ENCODE peak calls at places on chromosome 5, in seven cellular contexts. One of them, this sample, is unnamed.

GRCh38 chr5:96048763-96049162 is 87.1 kb upstream of the ELL2 start:
- DNase-seq in spleen: no peak
- DNase-seq in nephron progenitor cell: peak
- DNase-seq in cardiac muscle cell: peak
- DNase-seq in B cell: no peak
- DNase-seq in A549: no peak
- DNase-seq in WERI-Rb-1: no peak
- DNase-seq in this sample: no peak

GRCh38 chr5:172690258-172691075 is 49.4 kb downstream of the NEURL1B start:
- DNase-seq in spleen: peak
- DNase-seq in nephron progenitor cell: no peak
- DNase-seq in cardiac muscle cell: peak
- DNase-seq in B cell: no peak
- DNase-seq in A549: no peak
- DNase-seq in WERI-Rb-1: no peak
- DNase-seq in this sample: peak

GRCh38 chr5:497090-497489 is 27.2 kb downstream of the SLC9A3 start:
- DNase-seq in spleen: no peak
- DNase-seq in nephron progenitor cell: peak
- DNase-seq in cardiac muscle cell: no peak
- DNase-seq in B cell: no peak
- DNase-seq in A549: no peak
- DNase-seq in WERI-Rb-1: no peak
- DNase-seq in this sample: no peak

GRCh38 chr5:172732201-172732865 is 38.7 kb downstream of the DUSP1 start:
- DNase-seq in spleen: no peak
- DNase-seq in nephron progenitor cell: no peak
- DNase-seq in cardiac muscle cell: no peak
- DNase-seq in B cell: no peak
- DNase-seq in A549: no peak
- DNase-seq in WERI-Rb-1: no peak
- DNase-seq in this sample: no peak

GRCh38 chr5:55533806-55534435 is 843 bp downstream of the PLPP1 start:
- DNase-seq in spleen: no peak
- DNase-seq in nephron progenitor cell: peak
- DNase-seq in cardiac muscle cell: peak
- DNase-seq in B cell: peak
- DNase-seq in A549: peak
- DNase-seq in WERI-Rb-1: no peak
- DNase-seq in this sample: peak

GRCh38 chr5:64947031-64947430 is 178.3 kb downstream of the CWC27 start:
- DNase-seq in spleen: no peak
- DNase-seq in nephron progenitor cell: no peak
- DNase-seq in cardiac muscle cell: peak
- DNase-seq in B cell: no peak
- DNase-seq in A549: no peak
- DNase-seq in WERI-Rb-1: no peak
- DNase-seq in this sample: no peak

GRCh38 chr5:35131723-35132122 is 84.0 kb upstream of the AGXT2 start:
- DNase-seq in spleen: no peak
- DNase-seq in nephron progenitor cell: no peak
- DNase-seq in cardiac muscle cell: no peak
- DNase-seq in B cell: no peak
- DNase-seq in A549: no peak
- DNase-seq in WERI-Rb-1: no peak
- DNase-seq in this sample: no peak

GRCh38 chr5:108801301-108801700 is 53.6 kb downstream of the FER start:
- DNase-seq in spleen: no peak
- DNase-seq in nephron progenitor cell: no peak
- DNase-seq in cardiac muscle cell: no peak
- DNase-seq in B cell: no peak
- DNase-seq in A549: no peak
- DNase-seq in WERI-Rb-1: no peak
- DNase-seq in this sample: no peak

GRCh38 chr5:150670275-150670960 is 9.4 kb downstream of the MYOZ3 start:
- DNase-seq in spleen: no peak
- DNase-seq in nephron progenitor cell: no peak
- DNase-seq in cardiac muscle cell: no peak
- DNase-seq in B cell: no peak
- DNase-seq in A549: no peak
- DNase-seq in WERI-Rb-1: no peak
- DNase-seq in this sample: no peak

GRCh38 chr5:122485226-122485625 is 173.2 kb downstream of the SNCAIP start:
- DNase-seq in spleen: no peak
- DNase-seq in nephron progenitor cell: no peak
- DNase-seq in cardiac muscle cell: no peak
- DNase-seq in B cell: no peak
- DNase-seq in A549: no peak
- DNase-seq in WERI-Rb-1: no peak
- DNase-seq in this sample: no peak
- TF ChIP-seq CTCF in spleen: no peak
- TF ChIP-seq CTCF in nephron progenitor cell: no peak
- TF ChIP-seq CTCF in cardiac muscle cell: no peak
- TF ChIP-seq CTCF in B cell: no peak
- TF ChIP-seq CTCF in A549: no peak
- TF ChIP-seq CTCF in WERI-Rb-1: no peak
- TF ChIP-seq CTCF in this sample: no peak

GRCh38 chr5:77155179-77155839 is 55.2 kb upstream of the PDE8B start:
- DNase-seq in spleen: no peak
- DNase-seq in nephron progenitor cell: no peak
- DNase-seq in cardiac muscle cell: no peak
- DNase-seq in B cell: no peak
- DNase-seq in A549: no peak
- DNase-seq in WERI-Rb-1: no peak
- DNase-seq in this sample: no peak

GRCh38 chr5:77157732-77158532 is 52.5 kb upstream of the PDE8B start:
- DNase-seq in spleen: no peak
- DNase-seq in nephron progenitor cell: no peak
- DNase-seq in cardiac muscle cell: no peak
- DNase-seq in B cell: no peak
- DNase-seq in A549: no peak
- DNase-seq in WERI-Rb-1: no peak
- DNase-seq in this sample: no peak

GRCh38 chr5:77152441-77152840 is 58.0 kb upstream of the PDE8B start:
- DNase-seq in spleen: no peak
- DNase-seq in nephron progenitor cell: no peak
- DNase-seq in cardiac muscle cell: no peak
- DNase-seq in B cell: no peak
- DNase-seq in A549: no peak
- DNase-seq in WERI-Rb-1: peak
- DNase-seq in this sample: no peak

GRCh38 chr5:77156379-77156778 is 54.1 kb upstream of the PDE8B start:
- DNase-seq in spleen: no peak
- DNase-seq in nephron progenitor cell: no peak
- DNase-seq in cardiac muscle cell: no peak
- DNase-seq in B cell: no peak
- DNase-seq in A549: no peak
- DNase-seq in WERI-Rb-1: no peak
- DNase-seq in this sample: no peak
- TF ChIP-seq CTCF in spleen: no peak
- TF ChIP-seq CTCF in nephron progenitor cell: no peak
- TF ChIP-seq CTCF in cardiac muscle cell: no peak
- TF ChIP-seq CTCF in B cell: no peak
- TF ChIP-seq CTCF in A549: no peak
- TF ChIP-seq CTCF in WERI-Rb-1: no peak
- TF ChIP-seq CTCF in this sample: no peak

GRCh38 chr5:167794121-167794520 is 497.3 kb upstream of the WWC1 start:
- DNase-seq in spleen: no peak
- DNase-seq in nephron progenitor cell: no peak
- DNase-seq in cardiac muscle cell: no peak
- DNase-seq in B cell: no peak
- DNase-seq in A549: no peak
- DNase-seq in WERI-Rb-1: no peak
- DNase-seq in this sample: no peak
- TF ChIP-seq CTCF in spleen: no peak
- TF ChIP-seq CTCF in nephron progenitor cell: no peak
- TF ChIP-seq CTCF in cardiac muscle cell: no peak
- TF ChIP-seq CTCF in B cell: no peak
- TF ChIP-seq CTCF in A549: no peak
- TF ChIP-seq CTCF in WERI-Rb-1: no peak
- TF ChIP-seq CTCF in this sample: no peak

GRCh38 chr5:74624009-74624408 is 16.5 kb downstream of the ENC1 start:
- DNase-seq in spleen: no peak
- DNase-seq in nephron progenitor cell: no peak
- DNase-seq in cardiac muscle cell: no peak
- DNase-seq in B cell: no peak
- DNase-seq in A549: no peak
- DNase-seq in WERI-Rb-1: no peak
- DNase-seq in this sample: no peak

GRCh38 chr5:74624501-74624900 is 16.0 kb downstream of the ENC1 start:
- DNase-seq in spleen: no peak
- DNase-seq in nephron progenitor cell: no peak
- DNase-seq in cardiac muscle cell: no peak
- DNase-seq in B cell: no peak
- DNase-seq in A549: no peak
- DNase-seq in WERI-Rb-1: no peak
- DNase-seq in this sample: no peak

GRCh38 chr5:74624931-74625505 is 15.5 kb downstream of the ENC1 start:
- DNase-seq in spleen: no peak
- DNase-seq in nephron progenitor cell: no peak
- DNase-seq in cardiac muscle cell: no peak
- DNase-seq in B cell: no peak
- DNase-seq in A549: no peak
- DNase-seq in WERI-Rb-1: peak
- DNase-seq in this sample: no peak

GRCh38 chr5:74626386-74627222 is 13.9 kb downstream of the ENC1 start:
- DNase-seq in spleen: no peak
- DNase-seq in nephron progenitor cell: no peak
- DNase-seq in cardiac muscle cell: no peak
- DNase-seq in B cell: no peak
- DNase-seq in A549: no peak
- DNase-seq in WERI-Rb-1: peak
- DNase-seq in this sample: no peak

GRCh38 chr5:74625742-74626241 is 14.7 kb downstream of the ENC1 start:
- DNase-seq in spleen: no peak
- DNase-seq in nephron progenitor cell: no peak
- DNase-seq in cardiac muscle cell: peak
- DNase-seq in B cell: no peak
- DNase-seq in A549: no peak
- DNase-seq in WERI-Rb-1: peak
- DNase-seq in this sample: no peak
- TF ChIP-seq CTCF in spleen: no peak
- TF ChIP-seq CTCF in nephron progenitor cell: no peak
- TF ChIP-seq CTCF in cardiac muscle cell: peak
- TF ChIP-seq CTCF in B cell: no peak
- TF ChIP-seq CTCF in A549: no peak
- TF ChIP-seq CTCF in WERI-Rb-1: peak
- TF ChIP-seq CTCF in this sample: no peak

DNA sequence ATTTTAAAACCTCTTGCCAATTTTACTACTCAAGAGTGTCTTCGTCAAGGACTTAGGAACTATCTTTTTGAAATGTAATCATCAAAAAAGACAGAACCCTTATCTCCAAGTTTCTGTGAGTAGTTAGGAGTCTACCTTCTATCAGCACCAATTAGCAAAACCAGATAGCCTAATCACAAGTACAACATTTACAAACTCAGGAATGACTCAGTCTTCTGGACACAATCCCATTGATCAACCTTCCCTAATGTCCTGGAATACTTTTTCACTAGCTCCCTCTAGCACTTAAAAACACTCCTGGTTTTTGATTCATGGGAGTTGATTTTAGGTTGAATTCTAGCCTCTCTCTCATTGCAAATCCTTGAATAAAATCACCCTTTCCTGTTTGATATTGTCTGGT is 680.7 kb downstream of the PRR16 start:
- DNase-seq in spleen: no peak
- DNase-seq in nephron progenitor cell: no peak
- DNase-seq in cardiac muscle cell: peak
- DNase-seq in B cell: no peak
- DNase-seq in A549: no peak
- DNase-seq in WERI-Rb-1: no peak
- DNase-seq in this sample: no peak
- TF ChIP-seq CTCF in spleen: no peak
- TF ChIP-seq CTCF in nephron progenitor cell: no peak
- TF ChIP-seq CTCF in cardiac muscle cell: peak
- TF ChIP-seq CTCF in B cell: no peak
- TF ChIP-seq CTCF in A549: no peak
- TF ChIP-seq CTCF in WERI-Rb-1: no peak
- TF ChIP-seq CTCF in this sample: no peak

GRCh38 chr5:89847743-89848142 is 561.8 kb downstream of the CETN3 start:
- DNase-seq in spleen: no peak
- DNase-seq in nephron progenitor cell: no peak
- DNase-seq in cardiac muscle cell: no peak
- DNase-seq in B cell: no peak
- DNase-seq in A549: no peak
- DNase-seq in WERI-Rb-1: no peak
- DNase-seq in this sample: no peak

GRCh38 chr5:89850516-89850865 is 559.1 kb downstream of the CETN3 start:
- DNase-seq in spleen: no peak
- DNase-seq in nephron progenitor cell: no peak
- DNase-seq in cardiac muscle cell: no peak
- DNase-seq in B cell: no peak
- DNase-seq in A549: no peak
- DNase-seq in WERI-Rb-1: no peak
- DNase-seq in this sample: no peak

GRCh38 chr5:89849819-89850515 is 559.6 kb downstream of the CETN3 start:
- DNase-seq in spleen: no peak
- DNase-seq in nephron progenitor cell: no peak
- DNase-seq in cardiac muscle cell: peak
- DNase-seq in B cell: no peak
- DNase-seq in A549: no peak
- DNase-seq in WERI-Rb-1: no peak
- DNase-seq in this sample: no peak

DNA sequence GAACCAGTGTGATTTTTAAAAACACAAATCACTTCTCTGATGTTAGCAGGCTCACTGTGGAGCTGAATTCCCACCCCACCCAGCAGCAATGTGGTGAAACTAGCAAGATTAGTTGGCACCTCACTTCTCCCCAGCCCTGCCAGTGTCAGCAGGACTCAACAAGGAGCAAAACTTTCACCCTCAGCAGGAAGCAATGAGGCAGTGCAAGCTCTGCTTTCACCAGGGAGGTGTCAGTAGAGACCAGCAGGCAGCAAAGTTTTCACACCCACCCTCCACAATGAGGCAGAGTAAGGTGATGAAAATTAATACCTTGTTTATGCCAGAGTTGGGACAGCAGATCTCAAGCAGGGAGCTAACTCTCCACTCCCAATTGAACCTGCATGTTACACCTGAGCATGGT is 565.0 kb downstream of the CETN3 start:
- DNase-seq in spleen: no peak
- DNase-seq in nephron progenitor cell: no peak
- DNase-seq in cardiac muscle cell: no peak
- DNase-seq in B cell: no peak
- DNase-seq in A549: no peak
- DNase-seq in WERI-Rb-1: no peak
- DNase-seq in this sample: no peak
- TF ChIP-seq CTCF in spleen: no peak
- TF ChIP-seq CTCF in nephron progenitor cell: no peak
- TF ChIP-seq CTCF in cardiac muscle cell: no peak
- TF ChIP-seq CTCF in B cell: no peak
- TF ChIP-seq CTCF in A549: no peak
- TF ChIP-seq CTCF in WERI-Rb-1: no peak
- TF ChIP-seq CTCF in this sample: no peak

DNA sequence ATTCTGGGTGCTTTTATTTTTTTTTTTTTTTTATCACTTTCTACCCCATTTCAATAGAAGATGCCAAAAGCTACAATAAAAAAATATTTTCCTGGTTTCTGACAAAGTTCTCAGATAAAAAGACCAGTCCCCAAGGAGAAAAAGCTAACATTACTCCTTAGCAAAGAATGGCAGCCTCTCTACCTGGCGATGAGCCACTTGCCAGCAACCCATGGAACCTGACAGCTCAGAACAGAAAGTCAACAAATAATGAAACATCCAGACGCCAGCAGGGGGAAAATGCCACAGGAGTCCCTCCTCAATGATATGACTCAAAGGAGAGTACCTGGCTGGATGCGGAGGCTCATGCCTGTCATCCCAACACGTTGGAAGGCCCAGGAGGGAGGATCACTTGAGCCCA is 123.2 kb downstream of the MYO10 start:
- DNase-seq in spleen: no peak
- DNase-seq in nephron progenitor cell: no peak
- DNase-seq in cardiac muscle cell: peak
- DNase-seq in B cell: no peak
- DNase-seq in A549: peak
- DNase-seq in WERI-Rb-1: no peak
- DNase-seq in this sample: no peak
- TF ChIP-seq CTCF in spleen: no peak
- TF ChIP-seq CTCF in nephron progenitor cell: no peak
- TF ChIP-seq CTCF in cardiac muscle cell: no peak
- TF ChIP-seq CTCF in B cell: no peak
- TF ChIP-seq CTCF in A549: no peak
- TF ChIP-seq CTCF in WERI-Rb-1: no peak
- TF ChIP-seq CTCF in this sample: no peak

This sample was measured in GM13976.